ENCODE peak calls at places on chromosomes 13 and 19, in eight cellular contexts. H is endothelial cell; D is epithelial cell of esophagus; G is astrocyte; S is BJ; U is neuronal stem cell; X is CD4-positive, alpha-beta T cell; N is stimulated activated CD4-positive, alpha-beta T cell treated with anti-CD3 and anti-CD28 coated beads, Interleukin-12 subunit alpha, Interleukin-12 subunit beta, amount 100 ng/mL, for 24 hours. R is an unnamed sample.

GRCh38 chr13:24161980-24162517 is 1.5 kb downstream of the SPATA13 start:
- DNase-seq in H (no peak), D (peak; percentile 5), G (no peak), S (no peak), U (no peak), X (no peak), N (no peak), R (no peak)

GRCh38 chr13:79500829-79501228 is 19.9 kb downstream of the NDFIP2 start:
- DNase-seq in H (no peak), D (no peak), G (no peak), S (no peak), U (no peak), X (no peak), N (no peak), R (no peak)

GRCh38 chr19:42196011-42197001 is 21.2 kb downstream of the DEDD2 start:
- DNase-seq in H (no peak), D (no peak), G (no peak), S (no peak), U (no peak), X (no peak), N (no peak), R (no peak)

GRCh38 chr19:53980553-53981407 is 10.7 kb upstream of the CACNG6 start:
- DNase-seq in H (no peak), D (no peak), G (peak; percentile 54), S (no peak), U (no peak), X (no peak), N (no peak), R (no peak)

GRCh38 chr13:30429235-30429634 is 6.9 kb downstream of the UBE2L5 start:
- DNase-seq in H (no peak), D (no peak), G (no peak), S (no peak), U (no peak), X (no peak), N (no peak), R (no peak)

GRCh38 chr13:35856721-35857346 is 274.3 kb downstream of the DCLK1 start:
- DNase-seq in H (no peak), D (no peak), G (no peak), S (no peak), U (no peak), X (no peak), N (no peak), R (no peak)

GRCh38 chr19:13611596-13611995 is 105.3 kb upstream of the CACNA1A start:
- DNase-seq in H (no peak), D (no peak), G (no peak), S (no peak), U (no peak), X (no peak), N (no peak), R (no peak)

GRCh38 chr19:48991823-48992570 is 1.1 kb downstream of the GYS1 start:
- DNase-seq in H (no peak), D (peak; percentile 89), G (peak; percentile 67), S (no peak), U (no peak), X (no peak), N (no peak), R (no peak)

GRCh38 chr13:44337581-44337980 is 36.0 kb upstream of the SERP2 start:
- DNase-seq in H (no peak), D (no peak), G (no peak), S (no peak), U (no peak), X (no peak), N (no peak), R (no peak)

GRCh38 chr13:73704587-73704986 is 429.6 kb downstream of the KLF12 start:
- DNase-seq in H (no peak), D (peak; percentile 59), G (no peak), S (no peak), U (no peak), X (no peak), N (no peak), R (no peak)

GRCh38 chr13:113861433-113862030 is 2.3 kb downstream of the GAS6 start:
- DNase-seq in H (no peak), D (peak; percentile 95), G (no peak), S (no peak), U (no peak), X (no peak), N (no peak), R (no peak)

GRCh38 chr19:40205760-40206159 is 12.4 kb downstream of the TTC9B start:
- DNase-seq in H (no peak), D (no peak), G (no peak), S (no peak), U (no peak), X (no peak), N (no peak), R (no peak)

R was measured in stimulated activated CD8-positive, alpha-beta memory T cell treated with anti-CD3 and anti-CD28 coated beads, Interleukin-2, amount 100 ng/mL, for 48 hours.